ENCODE peak calls at places on chromosomes 1 and 21, in seven cellular contexts. One of them, this sample, is unnamed.

GRCh38 chr1:34108269-34108668 is 56.8 kb downstream of the CSMD2 start:
- DNase-seq in prostate gland: no peak
- DNase-seq in AG04450: no peak
- DNase-seq in CD4-positive, alpha-beta memory T cell: no peak
- DNase-seq in ascending aorta: no peak
- DNase-seq in brain microvascular endothelial cell: no peak
- DNase-seq in psoas muscle: no peak
- DNase-seq in this sample: no peak

GRCh38 chr21:31201548-31201947 is 142.5 kb downstream of the TIAM1 start:
- DNase-seq in psoas muscle: peak; percentile 39
- DNase-seq in prostate gland: no peak
- DNase-seq in CD4-positive, alpha-beta memory T cell: no peak
- DNase-seq in AG04450: no peak
- DNase-seq in brain microvascular endothelial cell: peak; percentile 68
- DNase-seq in ascending aorta: peak; percentile 82
- DNase-seq in this sample: no peak

GRCh38 chr1:18535391-18536210 is 54.9 kb downstream of the KLHDC7A start:
- DNase-seq in CD4-positive, alpha-beta memory T cell: no peak
- DNase-seq in psoas muscle: no peak
- DNase-seq in prostate gland: peak; percentile 71
- DNase-seq in brain microvascular endothelial cell: no peak
- DNase-seq in ascending aorta: peak; percentile 53
- DNase-seq in AG04450: no peak
- DNase-seq in this sample: no peak

GRCh38 chr1:68178821-68179490 is 53.4 kb downstream of the WLS start:
- DNase-seq in CD4-positive, alpha-beta memory T cell: no peak
- DNase-seq in brain microvascular endothelial cell: peak; percentile 51
- DNase-seq in psoas muscle: no peak
- DNase-seq in AG04450: no peak
- DNase-seq in prostate gland: no peak
- DNase-seq in ascending aorta: no peak
- DNase-seq in this sample: no peak

GRCh38 chr21:9839011-9839661 is 682.2 kb upstream of the TPTE start:
- DNase-seq in CD4-positive, alpha-beta memory T cell: no peak
- DNase-seq in ascending aorta: no peak
- DNase-seq in prostate gland: no peak
- DNase-seq in brain microvascular endothelial cell: no peak
- DNase-seq in AG04450: no peak
- DNase-seq in psoas muscle: peak; percentile 20
- DNase-seq in this sample: no peak

GRCh38 chr1:168879906-168880734 is 151.1 kb upstream of the DPT start:
- DNase-seq in prostate gland: no peak
- DNase-seq in brain microvascular endothelial cell: no peak
- DNase-seq in ascending aorta: no peak
- DNase-seq in psoas muscle: no peak
- DNase-seq in AG04450: no peak
- DNase-seq in CD4-positive, alpha-beta memory T cell: no peak
- DNase-seq in this sample: no peak

GRCh38 chr21:44846485-44847260 is 26.8 kb downstream of the PTTG1IP start:
- DNase-seq in AG04450: no peak
- DNase-seq in prostate gland: peak; percentile 74
- DNase-seq in ascending aorta: peak; percentile 85
- DNase-seq in brain microvascular endothelial cell: peak; percentile 9
- DNase-seq in CD4-positive, alpha-beta memory T cell: peak; percentile 36
- DNase-seq in psoas muscle: peak; percentile 59
- DNase-seq in this sample: no peak

GRCh38 chr1:2014726-2015382 is 4.3 kb upstream of the GABRD start:
- DNase-seq in ascending aorta: no peak
- DNase-seq in brain microvascular endothelial cell: no peak
- DNase-seq in AG04450: no peak
- DNase-seq in psoas muscle: no peak
- DNase-seq in CD4-positive, alpha-beta memory T cell: no peak
- DNase-seq in prostate gland: no peak
- DNase-seq in this sample: no peak

GRCh38 chr1:151716771-151717631 is at the start of gene CELF3:
- DNase-seq in AG04450: no peak
- DNase-seq in brain microvascular endothelial cell: no peak
- DNase-seq in prostate gland: no peak
- DNase-seq in psoas muscle: no peak
- DNase-seq in ascending aorta: no peak
- DNase-seq in CD4-positive, alpha-beta memory T cell: peak; percentile 34
- DNase-seq in this sample: no peak

GRCh38 chr1:46804926-46805325 is 6.1 kb downstream of the CYP4B1 start:
- DNase-seq in prostate gland: no peak
- DNase-seq in CD4-positive, alpha-beta memory T cell: no peak
- DNase-seq in brain microvascular endothelial cell: no peak
- DNase-seq in AG04450: no peak
- DNase-seq in ascending aorta: no peak
- DNase-seq in psoas muscle: peak; percentile 60
- DNase-seq in this sample: no peak

GRCh38 chr1:46805755-46806154 is 6.9 kb downstream of the CYP4B1 start:
- DNase-seq in AG04450: no peak
- DNase-seq in CD4-positive, alpha-beta memory T cell: no peak
- DNase-seq in psoas muscle: no peak
- DNase-seq in brain microvascular endothelial cell: no peak
- DNase-seq in ascending aorta: no peak
- DNase-seq in prostate gland: no peak
- DNase-seq in this sample: no peak

GRCh38 chr1:46807046-46807972 is 8.5 kb downstream of the CYP4B1 start:
- DNase-seq in prostate gland: no peak
- DNase-seq in psoas muscle: no peak
- DNase-seq in CD4-positive, alpha-beta memory T cell: no peak
- DNase-seq in AG04450: no peak
- DNase-seq in ascending aorta: no peak
- DNase-seq in brain microvascular endothelial cell: no peak
- DNase-seq in this sample: no peak

GRCh38 chr1:46804027-46804889 is 5.4 kb downstream of the CYP4B1 start:
- DNase-seq in CD4-positive, alpha-beta memory T cell: no peak
- DNase-seq in prostate gland: no peak
- DNase-seq in ascending aorta: no peak
- DNase-seq in psoas muscle: peak; percentile 52
- DNase-seq in AG04450: no peak
- DNase-seq in brain microvascular endothelial cell: no peak
- DNase-seq in this sample: no peak

DNA sequence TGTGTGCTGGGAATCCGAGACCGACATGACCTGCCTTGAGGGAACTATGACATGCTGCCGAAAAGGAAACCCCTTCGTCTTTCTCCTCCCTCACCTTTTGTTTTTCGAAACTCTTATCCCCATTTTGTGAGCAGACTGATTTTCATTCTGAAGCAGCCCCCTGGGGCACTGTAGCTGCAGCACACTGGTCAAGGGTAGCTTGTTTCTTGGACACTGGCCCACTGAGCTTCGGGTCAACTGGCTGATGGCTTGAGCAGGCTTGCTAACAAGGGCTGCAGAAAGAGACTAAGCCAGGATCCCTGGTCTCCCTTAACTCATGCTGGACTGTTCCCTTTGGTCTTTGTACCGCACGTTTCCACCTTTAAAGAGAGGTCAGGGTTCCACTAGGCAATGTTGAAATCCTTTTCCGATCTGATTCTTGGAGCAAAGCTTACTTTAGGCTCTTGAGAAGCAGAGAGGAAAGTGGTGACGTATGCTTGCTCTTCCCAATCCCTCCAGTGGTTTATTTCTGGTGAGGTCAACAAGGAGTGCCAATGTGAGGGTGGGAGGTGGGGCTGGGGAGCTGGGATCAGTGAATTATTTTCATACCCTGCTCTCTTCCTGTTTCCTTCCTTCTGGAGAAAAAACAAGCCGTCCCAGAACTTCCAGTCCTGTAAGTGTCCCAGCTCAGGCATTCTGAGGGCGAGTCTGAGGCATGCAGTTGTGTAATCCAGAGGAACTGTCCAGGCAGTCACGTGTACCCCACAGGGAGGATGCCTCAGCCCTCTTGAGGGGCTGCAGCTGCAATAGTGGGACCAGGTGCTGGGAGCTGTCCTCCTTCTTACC is 7.6 kb downstream of the CYP4B1 start:
- DNase-seq in ascending aorta: peak; percentile 80
- DNase-seq in prostate gland: peak; percentile 72
- DNase-seq in CD4-positive, alpha-beta memory T cell: no peak
- DNase-seq in AG04450: no peak
- DNase-seq in psoas muscle: peak; percentile 78
- DNase-seq in brain microvascular endothelial cell: no peak
- DNase-seq in this sample: no peak
- H3K27ac ChIP-seq in ascending aorta: no peak overlapping the region
- H3K27ac ChIP-seq in prostate gland: peak overlapping the region; percentile 72
- H3K27ac ChIP-seq in CD4-positive, alpha-beta memory T cell: no peak overlapping the region
- H3K27ac ChIP-seq in AG04450: no peak overlapping the region
- H3K27ac ChIP-seq in psoas muscle: peak overlapping the region; percentile 52
- H3K27ac ChIP-seq in brain microvascular endothelial cell: no peak overlapping the region
- H3K27ac ChIP-seq in this sample: peak overlapping the region; percentile 89

DNA sequence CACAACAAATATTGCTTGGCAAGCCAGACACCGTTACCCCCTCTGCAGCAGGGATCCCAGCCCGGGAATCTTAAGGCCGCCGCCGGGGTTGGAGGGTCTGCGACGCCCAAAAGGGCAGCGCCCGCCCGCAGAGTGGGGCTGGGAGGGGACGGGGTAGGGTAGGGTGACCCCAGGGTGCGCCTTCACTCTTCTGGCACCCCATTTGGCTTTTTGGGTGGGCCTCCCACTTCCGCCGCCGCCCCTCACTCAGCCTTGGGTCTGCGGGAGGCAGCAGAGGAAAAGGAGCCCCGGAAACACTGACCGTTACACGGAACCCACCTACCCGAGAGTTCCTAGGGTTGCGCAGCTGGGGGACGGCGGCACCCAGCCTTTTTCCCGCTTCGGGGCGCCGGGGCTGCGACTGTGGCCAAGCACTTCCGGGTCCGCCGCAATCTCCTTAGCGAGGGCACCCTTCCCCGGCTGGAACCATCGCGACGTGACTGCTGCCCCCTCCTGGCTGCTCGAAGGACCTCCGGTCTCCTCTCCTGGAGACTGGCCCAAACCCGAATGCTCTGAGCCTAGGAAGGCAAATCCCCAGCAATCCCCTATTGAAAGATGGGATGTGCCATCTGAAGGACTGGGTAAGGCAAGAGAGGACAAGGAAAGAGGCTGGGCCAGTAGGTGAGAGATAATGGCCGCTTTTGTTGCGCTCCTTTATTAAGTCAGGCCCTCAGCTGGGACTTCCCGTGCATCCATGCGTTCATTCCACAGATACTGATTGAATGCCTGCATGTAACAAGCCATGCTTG is at the start of gene PIGC:
- DNase-seq in ascending aorta: peak; percentile 94
- DNase-seq in psoas muscle: peak; percentile 90
- DNase-seq in brain microvascular endothelial cell: peak; percentile 76
- DNase-seq in CD4-positive, alpha-beta memory T cell: peak; percentile 87
- DNase-seq in AG04450: peak; percentile 60
- DNase-seq in prostate gland: peak; percentile 86
- DNase-seq in this sample: peak; percentile 29
- H3K27ac ChIP-seq in ascending aorta: peak within 1 kb of the TSS; percentile 79
- H3K27ac ChIP-seq in psoas muscle: peak within 1 kb of the TSS; percentile 81
- H3K27ac ChIP-seq in brain microvascular endothelial cell: peak within 1 kb of the TSS; percentile 88
- H3K27ac ChIP-seq in CD4-positive, alpha-beta memory T cell: peak within 1 kb of the TSS; percentile 67
- H3K27ac ChIP-seq in AG04450: peak within 1 kb of the TSS; percentile 75
- H3K27ac ChIP-seq in prostate gland: peak within 1 kb of the TSS; percentile 71
- H3K27ac ChIP-seq in this sample: peak within 1 kb of the TSS; percentile 93

DNA sequence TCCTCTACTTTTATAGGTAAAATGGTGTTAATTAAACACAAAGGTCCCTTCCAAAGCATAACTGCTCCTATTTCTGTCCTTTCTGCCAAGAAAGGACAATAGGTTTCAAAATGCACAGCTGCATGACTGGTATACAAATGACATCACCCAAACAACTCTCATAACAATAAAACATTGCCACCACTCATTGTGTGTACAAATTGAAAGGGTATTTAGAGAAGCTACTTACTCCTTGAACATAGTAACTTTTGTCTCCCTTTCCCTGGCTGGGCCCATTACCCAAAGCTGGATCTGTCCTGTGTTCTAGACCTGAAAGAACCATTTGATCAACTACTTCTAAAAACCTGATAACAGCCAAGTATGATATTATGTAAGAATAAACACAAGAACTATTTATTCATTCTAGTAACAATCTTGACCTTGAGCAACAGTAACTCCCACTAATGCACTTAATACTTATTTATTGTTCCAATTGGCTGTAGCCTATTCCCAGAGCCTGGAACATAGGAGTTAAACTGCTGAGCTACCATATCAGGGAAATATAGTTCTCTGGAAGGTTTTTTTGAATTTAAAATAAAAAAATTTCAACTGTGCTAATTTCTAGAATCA is 38.2 kb downstream of the TTLL7 start:
- DNase-seq in ascending aorta: no peak
- DNase-seq in CD4-positive, alpha-beta memory T cell: no peak
- DNase-seq in AG04450: no peak
- DNase-seq in brain microvascular endothelial cell: no peak
- DNase-seq in prostate gland: no peak
- DNase-seq in psoas muscle: no peak
- DNase-seq in this sample: no peak
- H3K27ac ChIP-seq in ascending aorta: peak overlapping the region; percentile 88
- H3K27ac ChIP-seq in CD4-positive, alpha-beta memory T cell: no peak overlapping the region
- H3K27ac ChIP-seq in AG04450: no peak overlapping the region
- H3K27ac ChIP-seq in brain microvascular endothelial cell: no peak overlapping the region
- H3K27ac ChIP-seq in prostate gland: no peak overlapping the region
- H3K27ac ChIP-seq in psoas muscle: no peak overlapping the region
- H3K27ac ChIP-seq in this sample: no peak overlapping the region

DNA sequence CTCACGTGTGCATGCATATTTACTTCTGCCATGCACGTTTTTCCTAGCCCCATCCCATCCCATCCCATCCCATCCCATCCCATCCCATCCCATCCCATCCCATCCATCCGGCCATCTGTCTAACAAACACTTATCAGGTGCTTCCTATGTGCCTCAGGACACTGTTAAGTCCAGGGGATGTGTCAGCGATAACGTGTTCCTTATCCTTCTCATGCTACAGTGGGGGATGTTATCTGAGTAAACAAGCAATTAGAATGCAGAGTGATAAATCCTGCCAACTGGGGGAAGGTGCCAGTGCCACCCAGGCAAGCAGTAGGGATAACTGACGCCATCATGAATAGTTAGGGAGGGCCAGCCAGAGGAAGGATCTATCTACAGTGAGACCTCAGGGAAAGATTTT is 304.2 kb downstream of the CAMTA1 start:
- DNase-seq in prostate gland: no peak
- DNase-seq in brain microvascular endothelial cell: no peak
- DNase-seq in psoas muscle: no peak
- DNase-seq in AG04450: no peak
- DNase-seq in ascending aorta: no peak
- DNase-seq in CD4-positive, alpha-beta memory T cell: no peak
- DNase-seq in this sample: no peak
- H3K27ac ChIP-seq in prostate gland: no peak overlapping the region
- H3K27ac ChIP-seq in brain microvascular endothelial cell: no peak overlapping the region
- H3K27ac ChIP-seq in psoas muscle: no peak overlapping the region
- H3K27ac ChIP-seq in AG04450: no peak overlapping the region
- H3K27ac ChIP-seq in ascending aorta: no peak overlapping the region
- H3K27ac ChIP-seq in CD4-positive, alpha-beta memory T cell: no peak overlapping the region
- H3K27ac ChIP-seq in this sample: no peak overlapping the region

DNA sequence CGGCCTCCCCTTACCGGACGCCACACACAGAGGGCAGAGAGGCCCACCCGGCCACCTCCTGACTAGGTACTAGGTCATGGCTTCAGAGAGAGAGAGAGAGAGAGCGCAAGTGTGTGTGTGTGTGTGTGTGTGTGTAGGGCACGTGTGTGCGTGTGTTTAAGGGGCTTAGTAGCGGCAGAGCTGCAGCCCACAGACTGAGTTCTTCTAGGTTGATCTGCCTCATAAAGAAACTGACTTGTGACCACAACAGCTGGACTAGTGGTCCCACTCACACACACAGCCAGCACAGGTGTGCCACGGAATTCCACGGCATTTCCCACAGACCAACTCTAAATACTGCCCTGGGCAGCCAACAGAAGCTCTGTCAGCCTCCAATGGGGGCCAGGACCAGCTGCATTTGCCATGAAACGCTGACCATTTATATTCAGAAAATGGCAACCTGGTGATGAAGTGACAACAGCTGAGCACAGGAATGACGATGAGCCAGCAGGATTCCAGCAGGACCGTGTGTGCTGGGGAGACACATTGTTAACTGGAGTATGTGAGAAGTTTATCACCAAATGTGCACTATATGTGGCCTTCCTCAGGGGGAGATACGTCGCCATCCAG is 38.8 kb upstream of the GPR153 start:
- DNase-seq in psoas muscle: no peak
- DNase-seq in prostate gland: no peak
- DNase-seq in brain microvascular endothelial cell: no peak
- DNase-seq in ascending aorta: no peak
- DNase-seq in AG04450: no peak
- DNase-seq in CD4-positive, alpha-beta memory T cell: no peak
- DNase-seq in this sample: no peak
- H3K27ac ChIP-seq in psoas muscle: no peak overlapping the region
- H3K27ac ChIP-seq in prostate gland: no peak overlapping the region
- H3K27ac ChIP-seq in brain microvascular endothelial cell: no peak overlapping the region
- H3K27ac ChIP-seq in ascending aorta: no peak overlapping the region
- H3K27ac ChIP-seq in AG04450: no peak overlapping the region
- H3K27ac ChIP-seq in CD4-positive, alpha-beta memory T cell: no peak overlapping the region
- H3K27ac ChIP-seq in this sample: no peak overlapping the region

This sample was measured in esophagus squamous epithelium.